ENCODE peak calls at places on chromosomes 3 and 15, in ten cellular contexts. Z is CD4-positive, alpha-beta T cell; O is CD4-positive, CD25-positive, alpha-beta regulatory T cell; R is A549; P is tibial nerve; E is left lung; D is breast epithelium; N is RWPE2; B is right cardiac atrium; W is A673. Y is an unnamed sample.
A peak's percentile ranks its signal among the peaks of the same experiment; 100 is the strongest.

GRCh38 chr3:169575381-169575780 is 88.1 kb downstream of the MECOM start:
- DNase-seq in E (no peak), W (peak; percentile 14), D (no peak), R (no peak), Z (no peak), B (peak; percentile 42), O (no peak), N (no peak), P (no peak), Y (no peak)

GRCh38 chr3:183815565-183815943 is 9.8 kb downstream of the MAP6D1 start:
- DNase-seq in Z (no peak), N (no peak), O (no peak), D (no peak), P (no peak), E (no peak), W (no peak), B (no peak), R (no peak), Y (no peak)

GRCh38 chr3:129690963-129691362 is 84.5 kb upstream of the PLXND1 start:
- DNase-seq in P (no peak), W (no peak), N (no peak), Z (no peak), E (no peak), R (no peak), D (no peak), B (no peak), O (no peak), Y (no peak)

GRCh38 chr3:127730171-127730570 is 57.4 kb downstream of the ABTB1 start:
- DNase-seq in E (no peak), B (no peak), R (no peak), Z (no peak), W (no peak), N (no peak), D (no peak), P (no peak), O (no peak), Y (no peak)

GRCh38 chr15:41401904-41402267 is 410 bp downstream of the NDUFAF1 start:
- DNase-seq in P (no peak), N (no peak), O (no peak), R (no peak), D (no peak), E (no peak), Z (no peak), B (no peak), W (no peak), Y (no peak)

GRCh38 chr15:70837476-70837875 is 16.5 kb downstream of the LARP6 start:
- DNase-seq in Z (no peak), E (no peak), O (no peak), P (no peak), N (no peak), D (no peak), W (no peak), R (no peak), B (no peak), Y (no peak)

GRCh38 chr3:11134794-11135193 is 19.5 kb upstream of the HRH1 start:
- DNase-seq in P (no peak), Z (no peak), E (no peak), B (no peak), D (no peak), W (no peak), R (no peak), O (no peak), N (no peak), Y (no peak)

GRCh38 chr3:15303216-15303615 is 29.2 kb downstream of the SH3BP5 start:
- DNase-seq in B (no peak), P (no peak), E (no peak), Z (no peak), D (no peak), O (no peak), N (no peak), R (no peak), W (no peak), Y (no peak)

GRCh38 chr15:65841121-65841930 is 28.0 kb upstream of the RAB11A start:
- DNase-seq in N (no peak), D (no peak), B (peak; percentile 57), P (no peak), W (peak; percentile 48), O (no peak), Z (no peak), R (no peak), E (no peak), Y (no peak)

GRCh38 chr3:149657458-149657795 is 398 bp downstream of the WWTR1 start:
- DNase-seq in B (no peak), O (no peak), E (no peak), P (peak; percentile 44), R (peak; percentile 65), W (peak; percentile 78), N (peak; percentile 54), D (peak; percentile 75), Z (no peak), Y (peak; percentile 64)
- H3K27ac ChIP-seq in B (peak overlapping the region; percentile 84), O (no peak overlapping the region), E (peak overlapping the region; percentile 92), P (peak overlapping the region; percentile 97), R (peak overlapping the region; percentile 99), W (peak overlapping the region; percentile 99), N (peak overlapping the region; percentile 87), D (peak overlapping the region; percentile 99), Z (no peak overlapping the region), Y (peak overlapping the region; percentile 90)

DNA sequence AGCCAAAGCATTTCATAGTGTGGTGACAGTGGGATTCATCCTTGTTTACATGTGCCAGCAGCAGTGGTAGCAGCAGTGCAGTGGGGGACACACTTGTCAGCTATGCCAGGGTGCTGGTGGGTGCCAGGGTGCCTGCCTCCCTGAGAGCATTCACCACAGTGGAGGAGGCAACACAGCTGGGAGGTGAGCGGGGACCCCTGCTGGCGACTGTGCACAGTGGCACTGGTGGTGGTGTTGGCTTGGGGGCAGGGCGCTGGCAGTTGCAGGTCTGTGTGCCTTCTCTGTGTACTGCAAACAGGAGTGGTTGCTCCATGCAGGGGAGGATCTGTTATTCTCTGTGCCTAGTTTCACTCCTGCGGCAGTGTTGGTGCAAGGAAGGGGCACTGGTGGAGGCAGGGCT is 41.2 kb downstream of the CEP63 start:
- DNase-seq in W (peak; percentile 15), O (no peak), R (peak; percentile 5), P (no peak), B (no peak), E (peak; percentile 77), D (no peak), N (peak; percentile 49), Z (no peak), Y (no peak)
- H3K9me3 ChIP-seq in W (peaks cover 16% of the 10 kb centered on the region), O (peaks cover 39% of the 10 kb centered on the region), R (peaks cover 17% of the 10 kb centered on the region), P (no peaks in the 10 kb centered on the region), B (no peaks in the 10 kb centered on the region), E (peaks cover 37% of the 10 kb centered on the region), D (peaks cover 40% of the 10 kb centered on the region), N (peaks cover 3% of the 10 kb centered on the region), Z (peaks cover 41% of the 10 kb centered on the region), Y (peaks cover 43% of the 10 kb centered on the region)

GRCh38 chr15:83292317-83292716 is 7.9 kb upstream of the BNC1 start:
- DNase-seq in P (no peak), W (no peak), D (no peak), Z (no peak), B (no peak), R (no peak), O (no peak), N (no peak), E (no peak), Y (no peak)
- H3K27ac ChIP-seq in P (no peak overlapping the region), W (no peak overlapping the region), D (no peak overlapping the region), Z (no peak overlapping the region), B (no peak overlapping the region), R (no peak overlapping the region), O (no peak overlapping the region), N (peak overlapping the region; percentile 99), E (no peak overlapping the region), Y (no peak overlapping the region)

DNA sequence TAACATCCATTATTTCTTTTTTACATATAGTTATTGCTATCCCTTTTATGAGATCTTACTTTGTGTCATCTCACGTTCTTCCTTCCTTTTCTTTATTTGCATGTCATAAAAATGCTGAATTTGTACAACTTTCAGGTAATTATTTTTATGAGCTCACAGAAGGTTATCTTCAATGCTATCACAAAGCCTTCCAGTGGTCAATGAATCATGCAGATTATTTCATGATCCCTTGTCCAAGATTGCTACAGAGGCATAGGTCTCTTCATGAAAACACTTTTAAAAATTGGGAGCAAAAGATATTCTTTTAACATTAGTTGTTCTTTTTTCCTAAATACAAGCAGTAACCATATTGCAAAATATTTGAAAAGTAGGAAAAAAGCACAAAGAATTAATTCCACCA is 880.1 kb upstream of the NR2F2 start:
- DNase-seq in R (no peak), B (no peak), N (no peak), P (no peak), O (no peak), E (no peak), Z (no peak), W (no peak), D (no peak), Y (no peak)
- H3K9me3 ChIP-seq in R (no peaks in the 10 kb centered on the region), B (no peaks in the 10 kb centered on the region), N (no peaks in the 10 kb centered on the region), P (no peaks in the 10 kb centered on the region), O (no peaks in the 10 kb centered on the region), E (no peaks in the 10 kb centered on the region), Z (no peaks in the 10 kb centered on the region), W (no peaks in the 10 kb centered on the region), D (no peaks in the 10 kb centered on the region), Y (no peaks in the 10 kb centered on the region)

DNA sequence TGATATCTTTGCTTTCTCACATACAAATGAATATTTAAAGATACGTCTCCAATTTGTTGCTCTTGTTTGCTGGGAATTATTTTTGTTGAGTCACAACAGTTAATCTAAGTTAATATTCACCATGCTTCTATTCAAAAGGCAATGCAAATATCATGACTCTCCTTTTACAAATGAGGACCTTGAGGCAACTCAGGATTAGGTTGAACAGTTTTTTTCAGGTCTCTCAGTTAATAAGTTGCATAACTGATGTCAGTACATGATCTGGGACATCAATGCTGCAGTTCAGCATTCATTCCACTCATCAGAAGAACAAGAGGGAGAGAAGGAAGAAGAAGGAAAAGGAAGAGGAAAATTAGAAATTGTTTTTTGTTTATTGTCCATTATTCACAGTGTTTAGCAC is 781 bp upstream of the NAALADL2 start:
- DNase-seq in Z (no peak), W (no peak), E (no peak), B (no peak), P (no peak), N (no peak), D (no peak), R (peak; percentile 17), O (no peak), Y (no peak)
- H3K27ac ChIP-seq in Z (no peak overlapping the region), W (no peak overlapping the region), E (no peak overlapping the region), B (no peak overlapping the region), P (no peak overlapping the region), N (no peak overlapping the region), D (no peak overlapping the region), R (no peak overlapping the region), O (no peak overlapping the region), Y (no peak overlapping the region)

DNA sequence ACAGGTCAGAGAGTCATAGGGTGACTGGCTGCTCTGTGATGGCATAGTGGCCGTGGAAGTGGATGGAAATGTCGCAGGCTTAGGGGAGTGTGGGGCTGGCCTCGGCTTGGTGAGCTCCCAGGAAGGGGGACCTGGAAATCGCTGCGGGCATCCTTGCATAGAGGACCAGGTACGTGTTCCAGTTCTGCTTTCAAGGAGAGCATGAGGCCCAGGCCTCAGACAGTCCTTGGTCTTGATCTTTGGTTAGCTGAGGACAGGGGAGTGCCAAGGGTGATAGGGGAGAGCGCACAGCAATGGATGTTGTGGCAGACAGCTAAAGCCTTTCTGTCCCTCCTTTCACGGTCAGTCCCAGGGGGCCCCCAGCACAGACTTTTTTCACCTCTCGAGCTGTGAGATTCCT is 110.5 kb downstream of the SNRPN start:
- DNase-seq in P (no peak), E (no peak), R (no peak), N (peak; percentile 56), Z (no peak), W (no peak), D (no peak), B (no peak), O (no peak), Y (no peak)
- H3K9me3 ChIP-seq in P (peaks cover 75% of the 10 kb centered on the region), E (peaks cover 100% of the 10 kb centered on the region), R (peaks cover 81% of the 10 kb centered on the region), N (peaks cover 89% of the 10 kb centered on the region), Z (peaks cover 100% of the 10 kb centered on the region), W (peaks cover 95% of the 10 kb centered on the region), D (peaks cover 100% of the 10 kb centered on the region), B (peaks cover 96% of the 10 kb centered on the region), O (peaks cover 91% of the 10 kb centered on the region), Y (peaks cover 98% of the 10 kb centered on the region)